ENCODE peak calls at places on chromosomes 13 and 19, in four cellular contexts. B is HT-29, J is hypothalamus, O is HEK293T. G is an unnamed sample.

GRCh38 chr13:37960427-37960826 is 90.9 kb upstream of the TRPC4 start:
- DNase-seq in J (no peak), O (peak), B (peak), G (no peak)

GRCh38 chr19:55646889-55647731 is 902 bp upstream of the CCDC106 start:
- DNase-seq in B (no peak), J (no peak), O (no peak), G (no peak)

GRCh38 chr19:5128932-5129389 is 160.0 kb downstream of the KDM4B start:
- DNase-seq in B (no peak), O (no peak), J (no peak), G (no peak)

GRCh38 chr19:10510301-10510802 is 6.9 kb downstream of the S1PR5 start:
- DNase-seq in O (peak), J (no peak), B (no peak), G (peak)

GRCh38 chr19:5358173-5358800 is 17.7 kb upstream of the PTPRS start:
- DNase-seq in J (no peak), O (peak), B (no peak), G (no peak)

GRCh38 chr13:114313061-114313860 is 1.0 kb upstream of the CHAMP1 start:
- DNase-seq in J (no peak), O (no peak), B (peak), G (no peak)

GRCh38 chr13:22275393-22275792 is 604.5 kb downstream of the FGF9 start:
- DNase-seq in B (no peak), O (no peak), J (no peak), G (no peak)

GRCh38 chr13:113399755-113400149 is 35.8 kb upstream of the GRTP1 start:
- DNase-seq in B (no peak), O (no peak), J (no peak), G (no peak)

GRCh38 chr13:44575741-44576395 is at the start of gene TSC22D1:
- DNase-seq in B (peak), O (no peak), J (peak), G (peak)

GRCh38 chr13:72199640-72200039 is 332.6 kb upstream of the DACH1 start:
- DNase-seq in J (no peak), B (no peak), O (no peak), G (no peak)

GRCh38 chr13:49759503-49759902 is 33.0 kb downstream of the KPNA3 start:
- DNase-seq in O (no peak), J (no peak), B (no peak), G (no peak)

GRCh38 chr19:15448014-15448777 is 1.6 kb downstream of the WIZ start:
- DNase-seq in O (no peak), J (no peak), B (no peak), G (no peak)

GRCh38 chr13:39516140-39516539 is 86.9 kb downstream of the LHFPL6 start:
- DNase-seq in J (no peak), B (no peak), O (no peak), G (no peak)

GRCh38 chr13:71618154-71618553 is 248.8 kb downstream of the DACH1 start:
- DNase-seq in B (no peak), J (no peak), O (no peak), G (no peak)

GRCh38 chr13:48265217-48265815 is 32.3 kb downstream of the ITM2B start:
- DNase-seq in J (no peak), O (no peak), B (no peak), G (no peak)

GRCh38 chr19:3162418-3163229 is 15.9 kb upstream of the S1PR4 start:
- DNase-seq in J (no peak), B (no peak), O (no peak), G (no peak)

GRCh38 chr13:111893607-111894443 is 173.1 kb upstream of the SOX1 start:
- DNase-seq in O (no peak), J (no peak), B (no peak), G (no peak)

GRCh38 chr13:33937373-33938087 is 119.6 kb downstream of the RFC3 start:
- DNase-seq in B (peak), J (no peak), O (no peak), G (peak)

GRCh38 chr19:2495130-2495641 is 19.3 kb downstream of the GADD45B start:
- DNase-seq in B (peak), J (no peak), O (no peak), G (peak)

GRCh38 chr13:74305876-74306275 is 171.7 kb upstream of the KLF12 start:
- DNase-seq in J (no peak), B (no peak), O (peak), G (no peak)

GRCh38 chr13:113499936-113500335 is 9.4 kb upstream of the DCUN1D2 start:
- DNase-seq in B (no peak), J (no peak), O (no peak), G (no peak)

GRCh38 chr13:39132286-39132685 is 94.0 kb downstream of the NHLRC3 start:
- DNase-seq in O (no peak), B (peak), J (no peak), G (no peak)

GRCh38 chr19:10568444-10568825 is 344 bp downstream of the CDKN2D start:
- DNase-seq in J (no peak), O (no peak), B (no peak), G (peak)

GRCh38 chr13:99314640-99315176 is 7.5 kb upstream of the GPR183 start:
- DNase-seq in O (no peak), B (peak), J (no peak), G (no peak)

GRCh38 chr13:113777311-113778260 is 18.6 kb downstream of the TMEM255B start:
- DNase-seq in B (no peak), O (peak), J (no peak), G (no peak)

GRCh38 chr13:99909836-99910619 is 61.5 kb downstream of the ZIC5 start:
- DNase-seq in J (no peak), B (no peak), O (no peak), G (no peak)

GRCh38 chr13:37479901-37480300 is 118.7 kb downstream of the POSTN start:
- DNase-seq in B (no peak), J (no peak), O (no peak), G (no peak)

GRCh38 chr13:89846890-89847585 is 1500.4 kb upstream of the MIR17HG start:
- DNase-seq in B (no peak), O (no peak), J (no peak), G (no peak)

GRCh38 chr19:52188822-52189744 is 769 bp upstream of the PPP2R1A start:
- DNase-seq in B (no peak), J (peak), O (no peak), G (peak)

GRCh38 chr13:24671367-24672117 is 8.7 kb upstream of the ATP12A start:
- DNase-seq in O (peak), J (no peak), B (peak), G (peak)

G was measured in Calu3.